ENCODE peak calls at places on chromosomes 4 and X, in nine cellular contexts. N is T1000; O is effector CD4-positive, alpha-beta T cell; X is activated CD4-positive, alpha-beta T cell treated with anti-CD3 and anti-CD28 coated beads, Interleukin-2, amount 10 ng/mL, durations not matched to agents 7 days and 5 days; L is GM03348; F is cardiac septum; B is H7; G is endothelial cell; S is HAP-1. H is an unnamed sample.

GRCh38 chr4:5143940-5144339 is 92.7 kb downstream of the STK32B start:
- DNase-seq in G (no peak), L (peak; percentile 15), O (no peak), N (no peak), F (no peak), B (no peak), X (no peak), S (no peak), H (no peak)

GRCh38 chr4:119508281-119508680 is 120.3 kb downstream of the PDE5A start:
- DNase-seq in S (no peak), O (no peak), N (no peak), L (no peak), X (no peak), B (no peak), G (no peak), F (no peak), H (no peak)

GRCh38 chr4:87122252-87122651 is 98.2 kb downstream of the KLHL8 start:
- DNase-seq in F (no peak), G (no peak), O (no peak), L (no peak), X (no peak), N (no peak), B (no peak), S (no peak), H (no peak)

GRCh38 chrX:24097741-24098140 is 43.0 kb downstream of the EIF2S3 start:
- DNase-seq in F (no peak), B (no peak), X (no peak), S (peak; percentile 10), N (no peak), O (no peak), G (no peak), L (no peak), H (no peak)

GRCh38 chr4:139849219-139849618 is 183.6 kb downstream of the MGST2 start:
- DNase-seq in X (no peak), O (no peak), S (no peak), L (no peak), B (no peak), G (no peak), F (no peak), N (no peak), H (no peak)

GRCh38 chr4:154781983-154782293 is 866 bp downstream of the RBM46 start:
- DNase-seq in S (no peak), X (no peak), O (no peak), F (no peak), N (no peak), G (no peak), L (peak; percentile 4), B (no peak), H (no peak)

GRCh38 chr4:20084488-20084887 is 167.2 kb upstream of the SLIT2 start:
- DNase-seq in O (no peak), N (no peak), X (peak; percentile 8), L (no peak), B (no peak), S (no peak), F (no peak), G (no peak), H (no peak)

GRCh38 chr4:52841707-52842456 is 20.2 kb upstream of the RASL11B start:
- DNase-seq in O (no peak), X (no peak), L (no peak), F (no peak), N (no peak), B (no peak), G (no peak), S (no peak), H (no peak)

GRCh38 chr4:3302164-3302785 is 9.5 kb downstream of the RGS12 start:
- DNase-seq in F (peak; percentile 71), N (no peak), B (peak; percentile 51), X (peak; percentile 91), S (no peak), L (no peak), O (peak; percentile 79), G (no peak), H (no peak)

GRCh38 chrX:109943092-109943739 is 59.7 kb upstream of the TMEM164 start:
- DNase-seq in X (no peak), F (no peak), O (no peak), L (no peak), S (no peak), B (no peak), N (no peak), G (no peak), H (no peak)